ENCODE peak calls at places on chromosomes 16 and 17, in ten cellular contexts. L is nephron progenitor cell; O is M059J; F is SW 1271; E is iPS-NIHi11; Y is EL; M is A549; N is CD4-positive, alpha-beta T cell; D is Calu3; I is prostate gland. X is an unnamed sample.
A peak's percentile ranks its signal among the peaks of the same experiment; 100 is the strongest.

GRCh38 chr16:47732122-47732805 is 271.1 kb downstream of the PHKB start:
- DNase-seq in E (no peak), I (no peak), N (no peak), M (peak; percentile 12), F (no peak), L (no peak), Y (peak; percentile 90), D (no peak), O (peak; percentile 95), X (no peak)

GRCh38 chr16:67594956-67595355 is 32.6 kb downstream of the CTCF start:
- DNase-seq in M (no peak), N (no peak), E (no peak), I (no peak), D (no peak), Y (peak; percentile 38), O (peak; percentile 58), F (no peak), L (no peak), X (no peak)

GRCh38 chr16:22007509-22008214 is at the start of gene MOSMO:
- DNase-seq in L (peak; percentile 70), M (peak; percentile 60), Y (peak; percentile 65), D (peak; percentile 78), N (peak; percentile 63), I (peak; percentile 65), O (peak; percentile 73), F (peak; percentile 20), E (peak; percentile 91), X (peak; percentile 20)

GRCh38 chr17:31067699-31068184 is 27.0 kb upstream of the NF1 start:
- DNase-seq in Y (peak; percentile 92), I (no peak), O (peak; percentile 91), E (no peak), D (no peak), M (peak; percentile 63), N (no peak), F (peak; percentile 40), L (no peak), X (no peak)

GRCh38 chr16:22670551-22670970 is 143.4 kb upstream of the HS3ST2 start:
- DNase-seq in I (no peak), L (peak; percentile 45), D (peak; percentile 52), N (no peak), F (no peak), O (peak; percentile 20), E (peak; percentile 100), M (peak; percentile 60), Y (no peak), X (no peak)

GRCh38 chr16:84053237-84053636 is 10.6 kb upstream of the SLC38A8 start:
- DNase-seq in O (no peak), E (no peak), L (no peak), F (no peak), D (no peak), M (no peak), I (no peak), N (no peak), Y (no peak), X (no peak)

GRCh38 chr16:81752225-81752875 is 26.7 kb upstream of the PLCG2 start:
- DNase-seq in L (no peak), E (no peak), Y (peak; percentile 34), O (peak; percentile 67), I (no peak), M (no peak), D (no peak), N (no peak), F (no peak), X (no peak)

GRCh38 chr17:50263293-50264262 is 10.7 kb upstream of the TMEM92 start:
- DNase-seq in I (no peak), O (no peak), D (no peak), N (no peak), E (no peak), F (no peak), L (no peak), Y (no peak), M (no peak), X (no peak)

GRCh38 chr17:40325156-40326013 is 16.4 kb downstream of the RARA start:
- DNase-seq in D (no peak), N (no peak), E (no peak), F (no peak), M (no peak), I (no peak), L (no peak), Y (no peak), O (no peak), X (no peak)

GRCh38 chr16:29818082-29818481 is 2.1 kb downstream of the PAGR1 start:
- DNase-seq in I (no peak), Y (no peak), L (no peak), F (no peak), D (no peak), E (no peak), O (no peak), M (no peak), N (no peak), X (no peak)

GRCh38 chr16:15765880-15766279 is 90.9 kb downstream of the MYH11 start:
- DNase-seq in L (peak; percentile 53), F (no peak), O (peak; percentile 60), I (peak; percentile 28), E (peak; percentile 68), Y (peak; percentile 34), M (peak; percentile 69), D (peak; percentile 56), N (peak; percentile 11), X (peak; percentile 18)

GRCh38 chr17:17819561-17819995 is 17.2 kb downstream of the SREBF1 start:
- DNase-seq in L (no peak), Y (peak; percentile 91), N (peak; percentile 46), I (peak; percentile 66), M (peak; percentile 95), D (peak; percentile 81), O (peak; percentile 94), F (peak; percentile 63), E (no peak), X (no peak)

GRCh38 chr17:38560503-38561318 is 45.0 kb downstream of the SRCIN1 start:
- DNase-seq in I (no peak), E (no peak), L (peak; percentile 50), O (no peak), N (no peak), M (no peak), F (no peak), Y (no peak), D (no peak), X (no peak)

GRCh38 chr16:21946889-21947635 is 6.1 kb upstream of the UQCRC2 start:
- DNase-seq in M (no peak), I (no peak), L (no peak), Y (no peak), N (no peak), O (no peak), E (no peak), D (peak; percentile 29), F (no peak), X (no peak)

GRCh38 chr16:84689126-84689525 is 10.7 kb upstream of the USP10 start:
- DNase-seq in N (no peak), L (no peak), F (no peak), Y (peak; percentile 97), I (no peak), D (no peak), M (no peak), E (no peak), O (peak; percentile 91), X (no peak)

GRCh38 chr17:82216301-82217119 is 3.9 kb upstream of the CCDC57 start:
- DNase-seq in E (no peak), N (no peak), O (peak; percentile 98), Y (peak; percentile 95), F (no peak), D (peak; percentile 80), L (no peak), I (peak; percentile 63), M (no peak), X (no peak)